ENCODE peak calls at places on chromosomes 16 and 17, in ten cellular contexts. One of them, this sample, is unnamed.

GRCh38 chr16:16163571-16163970 is 59.7 kb downstream of the ABCC6 start:
- DNase-seq in IMR-90: no peak
- DNase-seq in upper lobe of left lung: no peak
- DNase-seq in adrenal gland: no peak
- DNase-seq in H54: no peak
- DNase-seq in stomach: no peak
- DNase-seq in spleen: no peak
- DNase-seq in testis: no peak
- DNase-seq in prostate gland: no peak
- DNase-seq in GM12891: no peak
- DNase-seq in this sample: no peak

GRCh38 chr17:61411114-61411943 is 11.7 kb downstream of the TBX2 start:
- DNase-seq in stomach: peak
- DNase-seq in IMR-90: peak
- DNase-seq in upper lobe of left lung: peak
- DNase-seq in H54: peak
- DNase-seq in prostate gland: peak
- DNase-seq in GM12891: peak
- DNase-seq in adrenal gland: peak
- DNase-seq in testis: no peak
- DNase-seq in spleen: peak
- DNase-seq in this sample: peak

GRCh38 chr16:82176204-82176603 is 6.2 kb upstream of the MPHOSPH6 start:
- DNase-seq in adrenal gland: no peak
- DNase-seq in H54: no peak
- DNase-seq in spleen: no peak
- DNase-seq in GM12891: no peak
- DNase-seq in upper lobe of left lung: no peak
- DNase-seq in testis: no peak
- DNase-seq in IMR-90: no peak
- DNase-seq in stomach: no peak
- DNase-seq in prostate gland: no peak
- DNase-seq in this sample: no peak

GRCh38 chr16:75074920-75075687 is 41.5 kb downstream of the LDHD start:
- DNase-seq in spleen: peak
- DNase-seq in upper lobe of left lung: no peak
- DNase-seq in H54: no peak
- DNase-seq in stomach: peak
- DNase-seq in prostate gland: no peak
- DNase-seq in adrenal gland: no peak
- DNase-seq in testis: no peak
- DNase-seq in IMR-90: no peak
- DNase-seq in GM12891: peak
- DNase-seq in this sample: peak

GRCh38 chr17:58702045-58702476 is 9.7 kb downstream of the RAD51C start:
- DNase-seq in GM12891: no peak
- DNase-seq in IMR-90: no peak
- DNase-seq in stomach: no peak
- DNase-seq in spleen: no peak
- DNase-seq in testis: no peak
- DNase-seq in prostate gland: no peak
- DNase-seq in H54: no peak
- DNase-seq in adrenal gland: no peak
- DNase-seq in upper lobe of left lung: no peak
- DNase-seq in this sample: no peak

GRCh38 chr16:27080870-27081269 is 14.1 kb downstream of the C16orf82 start:
- DNase-seq in prostate gland: no peak
- DNase-seq in adrenal gland: no peak
- DNase-seq in testis: no peak
- DNase-seq in upper lobe of left lung: no peak
- DNase-seq in spleen: no peak
- DNase-seq in H54: no peak
- DNase-seq in GM12891: no peak
- DNase-seq in stomach: no peak
- DNase-seq in IMR-90: no peak
- DNase-seq in this sample: peak

GRCh38 chr17:29569245-29569950 is 897 bp downstream of the TP53I13 start:
- DNase-seq in adrenal gland: peak
- DNase-seq in spleen: peak
- DNase-seq in testis: no peak
- DNase-seq in stomach: no peak
- DNase-seq in IMR-90: peak
- DNase-seq in prostate gland: no peak
- DNase-seq in GM12891: no peak
- DNase-seq in upper lobe of left lung: no peak
- DNase-seq in H54: no peak
- DNase-seq in this sample: peak

GRCh38 chr17:43591750-43592562 is 45.8 kb upstream of the ETV4 start:
- DNase-seq in GM12891: no peak
- DNase-seq in spleen: no peak
- DNase-seq in stomach: peak
- DNase-seq in testis: peak
- DNase-seq in upper lobe of left lung: no peak
- DNase-seq in IMR-90: peak
- DNase-seq in H54: peak
- DNase-seq in prostate gland: no peak
- DNase-seq in adrenal gland: peak
- DNase-seq in this sample: no peak

GRCh38 chr17:41812176-41813038 is at the start of gene FKBP10:
- DNase-seq in upper lobe of left lung: peak
- DNase-seq in stomach: peak
- DNase-seq in testis: peak
- DNase-seq in spleen: no peak
- DNase-seq in prostate gland: peak
- DNase-seq in H54: peak
- DNase-seq in IMR-90: peak
- DNase-seq in GM12891: peak
- DNase-seq in adrenal gland: peak
- DNase-seq in this sample: peak

GRCh38 chr17:44751806-44752205 is 7.0 kb upstream of the ADAM11 start:
- DNase-seq in prostate gland: no peak
- DNase-seq in testis: no peak
- DNase-seq in adrenal gland: no peak
- DNase-seq in spleen: no peak
- DNase-seq in H54: no peak
- DNase-seq in IMR-90: no peak
- DNase-seq in stomach: no peak
- DNase-seq in GM12891: no peak
- DNase-seq in upper lobe of left lung: no peak
- DNase-seq in this sample: no peak

GRCh38 chr17:59327891-59328290 is 3.6 kb upstream of the YPEL2 start:
- DNase-seq in spleen: no peak
- DNase-seq in H54: no peak
- DNase-seq in IMR-90: no peak
- DNase-seq in adrenal gland: no peak
- DNase-seq in stomach: no peak
- DNase-seq in GM12891: no peak
- DNase-seq in prostate gland: no peak
- DNase-seq in testis: no peak
- DNase-seq in upper lobe of left lung: no peak
- DNase-seq in this sample: no peak

DNA sequence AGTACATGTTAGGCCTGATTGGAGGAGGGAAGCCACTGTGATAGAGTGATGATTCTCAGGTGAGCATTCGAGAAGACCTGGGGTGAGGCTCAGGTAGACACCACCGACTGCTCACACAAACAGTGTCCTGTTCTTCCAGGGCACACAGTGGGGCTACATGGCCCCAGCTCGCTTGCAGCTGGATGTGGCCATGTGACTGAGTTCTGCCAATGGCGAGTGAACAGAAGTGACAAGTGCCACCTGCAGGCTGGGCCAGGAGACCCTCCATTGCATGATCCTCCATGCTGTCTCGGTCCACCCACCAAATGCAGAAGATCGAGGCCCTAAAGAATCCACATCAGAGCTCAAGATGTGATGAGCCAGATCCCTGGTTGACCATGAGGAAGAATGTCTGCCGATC is 6.2 kb downstream of the CES5A start:
- DNase-seq in IMR-90: no peak
- DNase-seq in prostate gland: no peak
- DNase-seq in H54: no peak
- DNase-seq in adrenal gland: no peak
- DNase-seq in GM12891: no peak
- DNase-seq in testis: no peak
- DNase-seq in upper lobe of left lung: no peak
- DNase-seq in spleen: no peak
- DNase-seq in stomach: no peak
- DNase-seq in this sample: no peak
- TF ChIP-seq POLR2A in IMR-90: no peak
- TF ChIP-seq POLR2A in prostate gland: no peak
- TF ChIP-seq POLR2A in H54: no peak
- TF ChIP-seq POLR2A in adrenal gland: no peak
- TF ChIP-seq POLR2A in GM12891: no peak
- TF ChIP-seq POLR2A in testis: no peak
- TF ChIP-seq POLR2A in upper lobe of left lung: no peak
- TF ChIP-seq POLR2A in spleen: no peak
- TF ChIP-seq POLR2A in stomach: no peak
- TF ChIP-seq POLR2A in this sample: no peak

GRCh38 chr16:14668556-14669223 is 25.4 kb downstream of the PLA2G10 start:
- DNase-seq in H54: no peak
- DNase-seq in prostate gland: no peak
- DNase-seq in testis: no peak
- DNase-seq in GM12891: no peak
- DNase-seq in spleen: no peak
- DNase-seq in IMR-90: no peak
- DNase-seq in upper lobe of left lung: no peak
- DNase-seq in stomach: no peak
- DNase-seq in adrenal gland: no peak
- DNase-seq in this sample: no peak

GRCh38 chr16:14669776-14670175 is 24.3 kb downstream of the PLA2G10 start:
- DNase-seq in GM12891: no peak
- DNase-seq in stomach: peak
- DNase-seq in spleen: no peak
- DNase-seq in H54: peak
- DNase-seq in adrenal gland: no peak
- DNase-seq in testis: peak
- DNase-seq in prostate gland: no peak
- DNase-seq in upper lobe of left lung: peak
- DNase-seq in IMR-90: no peak
- DNase-seq in this sample: no peak

GRCh38 chr16:14676633-14677032 is 17.5 kb downstream of the PLA2G10 start:
- DNase-seq in prostate gland: no peak
- DNase-seq in stomach: no peak
- DNase-seq in IMR-90: no peak
- DNase-seq in adrenal gland: no peak
- DNase-seq in GM12891: no peak
- DNase-seq in H54: no peak
- DNase-seq in upper lobe of left lung: no peak
- DNase-seq in spleen: no peak
- DNase-seq in testis: no peak
- DNase-seq in this sample: no peak

GRCh38 chr16:14667347-14668266 is 26.5 kb downstream of the PLA2G10 start:
- DNase-seq in GM12891: no peak
- DNase-seq in testis: no peak
- DNase-seq in adrenal gland: no peak
- DNase-seq in prostate gland: no peak
- DNase-seq in stomach: peak
- DNase-seq in spleen: no peak
- DNase-seq in H54: no peak
- DNase-seq in IMR-90: no peak
- DNase-seq in upper lobe of left lung: no peak
- DNase-seq in this sample: no peak

GRCh38 chr16:14672403-14672971 is 21.6 kb downstream of the PLA2G10 start:
- DNase-seq in stomach: peak
- DNase-seq in testis: no peak
- DNase-seq in spleen: no peak
- DNase-seq in upper lobe of left lung: no peak
- DNase-seq in IMR-90: no peak
- DNase-seq in GM12891: peak
- DNase-seq in adrenal gland: no peak
- DNase-seq in prostate gland: no peak
- DNase-seq in H54: no peak
- DNase-seq in this sample: no peak
- TF ChIP-seq POLR2A in stomach: no peak
- TF ChIP-seq POLR2A in testis: no peak
- TF ChIP-seq POLR2A in spleen: no peak
- TF ChIP-seq POLR2A in upper lobe of left lung: no peak
- TF ChIP-seq POLR2A in IMR-90: no peak
- TF ChIP-seq POLR2A in GM12891: no peak
- TF ChIP-seq POLR2A in adrenal gland: no peak
- TF ChIP-seq POLR2A in prostate gland: no peak
- TF ChIP-seq POLR2A in H54: no peak
- TF ChIP-seq POLR2A in this sample: no peak

DNA sequence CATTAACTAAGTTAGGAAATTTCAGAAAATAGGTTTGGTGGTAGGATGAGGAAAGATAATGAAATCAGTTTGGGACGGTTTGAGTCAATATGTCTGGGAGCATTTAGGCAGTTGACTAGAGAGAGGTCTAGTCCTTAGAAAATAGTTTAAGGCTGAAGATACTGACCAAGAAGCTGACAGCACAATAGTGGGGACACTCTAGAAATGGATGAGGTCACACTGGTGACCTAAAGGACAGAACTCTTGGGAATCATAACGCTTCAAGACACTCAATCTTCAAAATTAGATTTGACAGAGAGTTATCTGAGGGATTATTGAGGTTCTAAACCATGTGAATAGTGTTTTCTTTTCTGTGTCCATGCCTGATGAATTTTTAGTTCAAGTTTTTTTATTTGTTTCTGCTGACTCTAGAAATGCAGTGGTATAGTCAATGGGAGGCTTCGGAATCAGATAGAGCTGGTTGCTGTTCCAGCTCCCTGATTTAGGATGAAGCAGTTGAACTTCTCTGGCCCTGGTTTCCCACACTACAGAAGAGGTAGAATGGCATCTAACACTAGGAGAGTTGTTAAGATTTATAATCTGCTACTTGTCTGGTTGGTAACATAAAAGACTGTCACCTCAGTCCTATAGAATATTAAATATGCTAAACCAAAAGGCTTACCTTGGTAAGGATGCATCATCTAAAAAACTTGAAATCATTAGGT is 29.7 kb downstream of the MMD start:
- DNase-seq in GM12891: no peak
- DNase-seq in adrenal gland: no peak
- DNase-seq in IMR-90: no peak
- DNase-seq in testis: no peak
- DNase-seq in prostate gland: no peak
- DNase-seq in upper lobe of left lung: no peak
- DNase-seq in H54: no peak
- DNase-seq in stomach: no peak
- DNase-seq in spleen: no peak
- DNase-seq in this sample: no peak
- TF ChIP-seq POLR2A in GM12891: no peak
- TF ChIP-seq POLR2A in adrenal gland: no peak
- TF ChIP-seq POLR2A in IMR-90: no peak
- TF ChIP-seq POLR2A in testis: no peak
- TF ChIP-seq POLR2A in prostate gland: no peak
- TF ChIP-seq POLR2A in upper lobe of left lung: no peak
- TF ChIP-seq POLR2A in H54: no peak
- TF ChIP-seq POLR2A in stomach: no peak
- TF ChIP-seq POLR2A in spleen: no peak
- TF ChIP-seq POLR2A in this sample: no peak

DNA sequence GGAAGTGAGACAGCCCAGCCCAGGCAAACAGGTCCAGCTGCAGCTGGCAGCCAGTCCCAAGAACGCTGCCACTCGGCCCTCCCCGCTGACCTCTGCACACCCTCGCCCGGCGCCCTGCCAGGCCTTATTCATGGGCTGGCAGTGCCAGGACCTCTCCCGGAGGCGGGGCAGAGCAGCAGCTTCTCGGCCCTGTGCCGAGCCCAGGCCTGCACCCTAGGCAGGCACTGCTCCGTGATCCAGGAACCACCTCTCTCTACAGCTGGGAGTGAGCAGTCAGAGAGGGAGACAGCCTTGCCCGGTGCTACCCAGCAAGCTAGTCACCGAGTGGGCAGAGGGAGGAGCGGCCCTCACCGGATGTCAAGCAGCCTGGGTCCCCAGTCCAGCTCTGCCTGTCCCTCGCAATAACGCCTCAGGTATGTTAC is 79.9 kb upstream of the CBX4 start:
- DNase-seq in prostate gland: peak
- DNase-seq in testis: peak
- DNase-seq in H54: peak
- DNase-seq in spleen: peak
- DNase-seq in upper lobe of left lung: peak
- DNase-seq in GM12891: no peak
- DNase-seq in adrenal gland: peak
- DNase-seq in IMR-90: no peak
- DNase-seq in stomach: peak
- DNase-seq in this sample: no peak
- TF ChIP-seq POLR2A in prostate gland: no peak
- TF ChIP-seq POLR2A in testis: no peak
- TF ChIP-seq POLR2A in H54: no peak
- TF ChIP-seq POLR2A in spleen: no peak
- TF ChIP-seq POLR2A in upper lobe of left lung: no peak
- TF ChIP-seq POLR2A in GM12891: no peak
- TF ChIP-seq POLR2A in adrenal gland: no peak
- TF ChIP-seq POLR2A in IMR-90: no peak
- TF ChIP-seq POLR2A in stomach: no peak
- TF ChIP-seq POLR2A in this sample: no peak

This sample was measured in erythroblast.